ENCODE peak calls at places on chromosomes 13 and 19, in nine cellular contexts. U is SJSA1, E is Peyer's patch, X is cardiac muscle cell, A is ovary, W is body of pancreas, Y is pancreas, T is caudate nucleus, C is stomach. P is an unnamed sample.

GRCh38 chr19:1027020-1027952 is 878 bp downstream of the CNN2 start:
- DNase-seq in U (no peak), E (no peak), X (peak), A (peak), W (no peak), Y (peak), T (no peak), C (no peak), P (peak)

GRCh38 chr19:6064016-6064702 is 46.1 kb downstream of the RFX2 start:
- DNase-seq in U (peak), E (no peak), X (no peak), A (no peak), W (no peak), Y (no peak), T (no peak), C (no peak), P (no peak)

GRCh38 chr13:23741879-23742510 is 147.2 kb downstream of the MIPEP start:
- DNase-seq in U (no peak), E (no peak), X (no peak), A (no peak), W (no peak), Y (no peak), T (no peak), C (no peak), P (no peak)

GRCh38 chr19:6378498-6378897 is 2.8 kb upstream of the PSPN start:
- DNase-seq in U (no peak), E (no peak), X (no peak), A (no peak), W (no peak), Y (no peak), T (no peak), C (no peak), P (no peak)

GRCh38 chr19:1181606-1182005 is 7.5 kb upstream of the SBNO2 start:
- DNase-seq in U (no peak), E (peak), X (no peak), A (no peak), W (peak), Y (peak), T (no peak), C (peak), P (no peak)

GRCh38 chr13:106530209-106530906 is 5.1 kb downstream of the EFNB2 start:
- DNase-seq in U (no peak), E (no peak), X (no peak), A (no peak), W (no peak), Y (no peak), T (peak), C (no peak), P (no peak)

GRCh38 chr19:33551676-33552075 is 30.1 kb upstream of the PEPD start:
- DNase-seq in U (no peak), E (no peak), X (no peak), A (no peak), W (no peak), Y (no peak), T (no peak), C (no peak), P (no peak)

GRCh38 chr19:17027428-17027816 is 812 bp upstream of the CPAMD8 start:
- DNase-seq in U (no peak), E (no peak), X (no peak), A (no peak), W (no peak), Y (no peak), T (no peak), C (no peak), P (no peak)

GRCh38 chr13:108525867-108526266 is 103.5 kb upstream of the MYO16 start:
- DNase-seq in U (no peak), E (no peak), X (no peak), A (no peak), W (no peak), Y (no peak), T (no peak), C (no peak), P (no peak)

GRCh38 chr13:29537736-29538624 is 57.5 kb downstream of the SLC7A1 start:
- DNase-seq in U (no peak), E (peak), X (no peak), A (no peak), W (no peak), Y (no peak), T (no peak), C (no peak), P (no peak)

GRCh38 chr13:114043421-114044053 is 69.7 kb upstream of the C13orf46 start:
- DNase-seq in U (peak), E (no peak), X (peak), A (no peak), W (peak), Y (peak), T (no peak), C (peak), P (no peak)

GRCh38 chr13:41461527-41462124 is 4.3 kb downstream of the RGCC start:
- DNase-seq in U (no peak), E (no peak), X (no peak), A (no peak), W (no peak), Y (no peak), T (no peak), C (no peak), P (no peak)

DNA sequence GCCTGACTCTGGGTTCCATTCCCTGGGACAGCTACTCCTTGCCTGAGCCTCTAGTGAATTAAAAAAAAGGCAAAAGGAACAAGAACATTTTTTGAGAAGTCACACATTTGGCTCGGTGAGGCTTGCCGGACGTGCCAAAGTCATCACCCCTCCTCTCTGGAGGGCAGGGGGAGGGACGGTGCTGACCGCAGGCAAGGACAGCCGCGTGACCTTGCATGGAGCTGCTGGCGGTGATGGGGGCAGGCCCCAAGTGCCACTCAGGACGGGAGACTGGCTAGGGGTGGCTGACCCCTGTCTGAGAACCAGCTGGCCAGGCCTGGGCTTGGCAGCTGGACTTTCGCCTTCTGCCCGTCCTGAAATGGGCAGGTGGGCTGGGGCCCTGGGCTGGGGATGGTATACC is 26.4 kb downstream of the MAP2K2 start:
- DNase-seq in U (no peak), E (no peak), X (no peak), A (peak), W (no peak), Y (peak), T (no peak), C (no peak), P (no peak)
- H3K27ac ChIP-seq in U (no peak), E (no peak), X (peak), A (peak), W (no peak), Y (no peak), T (no peak), C (no peak), P (no peak)

GRCh38 chr19:53088091-53088490 is 15.1 kb downstream of the ZNF160 start:
- DNase-seq in U (no peak), E (no peak), X (peak), A (no peak), W (no peak), Y (no peak), T (no peak), C (no peak), P (no peak)
- H3K27ac ChIP-seq in U (no peak), E (no peak), X (no peak), A (no peak), W (no peak), Y (no peak), T (no peak), C (no peak), P (no peak)

GRCh38 chr13:102631198-102631597 is 34.4 kb downstream of the TPP2 start:
- DNase-seq in U (no peak), E (no peak), X (no peak), A (no peak), W (no peak), Y (no peak), T (no peak), C (no peak), P (no peak)

GRCh38 chr13:102626928-102627327 is 30.1 kb downstream of the TPP2 start:
- DNase-seq in U (no peak), E (no peak), X (no peak), A (no peak), W (no peak), Y (no peak), T (no peak), C (no peak), P (no peak)

GRCh38 chr13:102628559-102628958 is 31.8 kb downstream of the TPP2 start:
- DNase-seq in U (no peak), E (no peak), X (no peak), A (no peak), W (no peak), Y (no peak), T (no peak), C (no peak), P (no peak)
- H3K27ac ChIP-seq in U (no peak), E (no peak), X (peak), A (no peak), W (no peak), Y (no peak), T (no peak), C (no peak), P (no peak)

DNA sequence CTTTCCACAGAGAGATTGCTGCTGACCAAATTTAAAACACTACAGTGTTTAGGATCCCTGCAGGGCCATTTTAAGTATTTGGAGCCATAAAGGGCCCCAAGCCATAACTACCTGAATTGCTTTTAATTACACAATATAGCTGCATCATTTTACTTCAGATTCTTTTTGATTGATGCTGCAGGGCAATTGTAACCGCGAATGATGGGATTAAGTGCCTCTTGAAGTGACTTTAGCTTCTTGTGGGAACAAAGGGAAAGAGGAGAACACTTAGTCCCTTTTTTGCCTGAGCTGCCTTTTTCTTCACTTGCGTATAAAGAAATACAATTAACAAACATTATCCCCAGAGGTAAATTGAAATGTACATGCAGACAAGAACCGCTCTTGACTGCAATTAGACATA is 228.5 kb downstream of the ZIC5 start:
- DNase-seq in U (no peak), E (no peak), X (no peak), A (no peak), W (no peak), Y (no peak), T (no peak), C (no peak), P (no peak)
- H3K27ac ChIP-seq in U (no peak), E (no peak), X (no peak), A (no peak), W (no peak), Y (no peak), T (no peak), C (no peak), P (no peak)

DNA sequence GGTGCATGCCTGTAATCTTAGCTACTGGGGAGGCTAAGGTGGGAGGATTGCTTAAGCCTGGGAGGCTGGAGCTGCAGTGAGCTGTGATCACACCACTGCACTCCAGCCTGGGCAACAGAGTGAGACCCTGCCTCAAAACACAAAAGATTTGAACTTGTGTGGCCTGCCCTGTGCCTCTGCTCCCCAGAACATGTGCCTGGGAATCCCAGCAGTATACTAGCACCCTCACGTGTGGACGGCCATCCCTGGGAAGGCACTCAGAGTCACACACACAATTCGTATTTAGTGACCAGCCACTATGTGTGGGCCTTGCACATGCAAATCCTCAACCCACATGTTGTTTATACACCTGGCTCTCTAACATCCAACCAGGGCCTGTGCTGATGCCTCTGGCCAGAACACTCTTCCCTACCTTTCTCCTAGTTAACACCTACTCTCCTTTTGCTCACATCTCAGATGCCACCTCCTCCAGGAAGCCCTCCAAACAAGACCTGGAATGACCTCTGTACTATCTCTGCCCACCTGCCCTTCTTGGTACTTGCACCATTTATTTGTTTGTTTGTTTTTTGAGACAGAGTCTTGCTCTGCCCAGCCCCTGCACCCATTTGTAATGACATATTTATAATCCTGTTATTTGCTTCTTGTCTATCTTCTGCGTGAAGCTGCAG is 7.7 kb downstream of the GADD45B start:
- DNase-seq in U (no peak), E (no peak), X (no peak), A (no peak), W (no peak), Y (no peak), T (no peak), C (no peak), P (no peak)
- H3K27ac ChIP-seq in U (no peak), E (no peak), X (no peak), A (no peak), W (no peak), Y (no peak), T (no peak), C (no peak), P (no peak)

GRCh38 chr19:48638831-48639381 is 1.7 kb upstream of the DBP start:
- DNase-seq in U (no peak), E (no peak), X (no peak), A (no peak), W (peak), Y (peak), T (no peak), C (no peak), P (no peak)
- H3K27ac ChIP-seq in U (no peak), E (peak), X (peak), A (peak), W (peak), Y (no peak), T (peak), C (peak), P (peak)

GRCh38 chr13:72383646-72384045 is 343.8 kb downstream of the MZT1 start:
- DNase-seq in U (no peak), E (no peak), X (no peak), A (no peak), W (no peak), Y (no peak), T (no peak), C (no peak), P (no peak)
- H3K27ac ChIP-seq in U (no peak), E (no peak), X (no peak), A (no peak), W (no peak), Y (no peak), T (no peak), C (no peak), P (no peak)

DNA sequence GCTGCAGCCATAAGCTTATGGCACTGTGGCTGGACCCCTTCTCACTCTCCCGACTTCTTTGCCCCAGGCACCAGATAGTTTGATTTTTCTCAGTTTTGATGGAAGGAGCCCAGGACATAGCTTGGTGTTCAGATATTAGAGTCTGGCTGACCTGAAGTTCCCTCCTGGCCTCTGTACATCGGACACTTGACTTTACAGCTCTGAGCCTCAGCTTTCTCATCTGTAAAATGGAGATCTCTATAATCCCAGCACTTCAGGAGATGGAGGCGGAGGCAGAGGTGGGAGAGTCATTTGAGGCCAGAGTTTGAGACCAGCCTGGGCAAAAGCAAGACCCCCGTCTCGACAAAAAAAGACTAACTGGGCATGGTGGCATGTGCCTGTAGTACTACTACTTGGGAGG is 909 bp downstream of the CC2D1A start:
- DNase-seq in U (no peak), E (no peak), X (no peak), A (no peak), W (no peak), Y (no peak), T (no peak), C (no peak), P (no peak)
- H3K27ac ChIP-seq in U (no peak), E (peak), X (no peak), A (no peak), W (peak), Y (peak), T (no peak), C (peak), P (no peak)